ENCODE peak calls at places on chromosomes 4 and X, in six cellular contexts. Y is COLO829; H is type B pancreatic cell; M is foreskin fibroblast; Q is activated CD4-positive, alpha-beta T cell treated with anti-CD3 and anti-CD28 coated beads, Interleukin-2, amount 50 U/mL, for 1 hour; L is ascending aorta. X is an unnamed sample.

GRCh38 chr4:74311696-74312313 is 3.5 kb downstream of the EPGN start:
- DNase-seq in Y (peak), H (no peak), M (peak), Q (no peak), L (no peak), X (no peak)

GRCh38 chrX:118528089-118528753 is 32.6 kb downstream of the DOCK11 start:
- DNase-seq in Y (no peak), H (no peak), M (no peak), Q (peak), L (no peak), X (no peak)

GRCh38 chrX:55593296-55593695 is 29.9 kb upstream of the FOXR2 start:
- DNase-seq in Y (no peak), H (no peak), M (no peak), Q (no peak), L (no peak), X (no peak)

GRCh38 chr4:138310991-138311390 is 68.8 kb upstream of the SLC7A11 start:
- DNase-seq in Y (no peak), H (no peak), M (peak), Q (no peak), L (no peak), X (no peak)

GRCh38 chrX:113802837-113803236 is 781.0 kb upstream of the HTR2C start:
- DNase-seq in Y (no peak), H (no peak), M (no peak), Q (no peak), L (no peak), X (no peak)

GRCh38 chr4:140219567-140219966 is 65.6 kb upstream of the MAML3 start:
- DNase-seq in Y (no peak), H (no peak), M (no peak), Q (no peak), L (no peak), X (no peak)

GRCh38 chrX:28189011-28189410 is 207.8 kb upstream of the DCAF8L1 start:
- DNase-seq in Y (no peak), H (no peak), M (no peak), Q (no peak), L (no peak), X (no peak)

GRCh38 chrX:3370656-3371055 is 24.2 kb upstream of the MXRA5 start:
- DNase-seq in Y (no peak), H (no peak), M (no peak), Q (no peak), L (no peak), X (no peak)

GRCh38 chr4:176492648-176493302 is 173.0 kb downstream of the SPCS3 start:
- DNase-seq in Y (peak), H (no peak), M (no peak), Q (no peak), L (no peak), X (no peak)

GRCh38 chrX:153598541-153599191 is at the start of gene CCNQ:
- DNase-seq in Y (no peak), H (no peak), M (no peak), Q (peak), L (no peak), X (no peak)

GRCh38 chr4:112975567-112976355 is 73.7 kb upstream of the ANK2 start:
- DNase-seq in Y (no peak), H (no peak), M (no peak), Q (no peak), L (no peak), X (no peak)

GRCh38 chr4:140253556-140254027 is 99.6 kb upstream of the MAML3 start:
- DNase-seq in Y (no peak), H (no peak), M (no peak), Q (no peak), L (no peak), X (no peak)

GRCh38 chr4:180926277-180926676 is 1316.9 kb upstream of the TENM3 start:
- DNase-seq in Y (no peak), H (no peak), M (no peak), Q (no peak), L (no peak), X (no peak)

GRCh38 chr4:20603671-20604313 is 96.5 kb upstream of the PACRGL start:
- DNase-seq in Y (no peak), H (no peak), M (peak), Q (no peak), L (no peak), X (no peak)

GRCh38 chr4:4663028-4663427 is 121.2 kb upstream of the STX18 start:
- DNase-seq in Y (no peak), H (no peak), M (no peak), Q (no peak), L (no peak), X (no peak)

GRCh38 chr4:156767911-156768415 is 203.6 kb downstream of the PDGFC start:
- DNase-seq in Y (peak), H (no peak), M (no peak), Q (no peak), L (no peak), X (no peak)

GRCh38 chrX:100913111-100913510 is 15.6 kb downstream of the XKRX start:
- DNase-seq in Y (no peak), H (no peak), M (no peak), Q (no peak), L (no peak), X (no peak)

GRCh38 chr4:127505203-127505602 is 127.6 kb upstream of the INTU start:
- DNase-seq in Y (peak), H (no peak), M (peak), Q (no peak), L (no peak), X (no peak)

GRCh38 chr4:141425124-141425523 is 204.4 kb downstream of the ZNF330 start:
- DNase-seq in Y (no peak), H (no peak), M (peak), Q (no peak), L (no peak), X (no peak)

GRCh38 chr4:58553679-58554078 is 1443.5 kb upstream of the IGFBP7 start:
- DNase-seq in Y (no peak), H (no peak), M (no peak), Q (no peak), L (no peak), X (no peak)

GRCh38 chr4:123877561-123877960 is 481.0 kb downstream of the SPRY1 start:
- DNase-seq in Y (no peak), H (no peak), M (no peak), Q (no peak), L (no peak), X (no peak)

GRCh38 chr4:186695392-186695791 is 28.3 kb downstream of the FAT1 start:
- DNase-seq in Y (no peak), H (no peak), M (no peak), Q (no peak), L (no peak), X (no peak)

GRCh38 chr4:69823048-69823447 is 36.9 kb downstream of the SULT1E1 start:
- DNase-seq in Y (no peak), H (no peak), M (no peak), Q (no peak), L (no peak), X (no peak)

GRCh38 chr4:23631255-23631950 is 258.4 kb downstream of the PPARGC1A start:
- DNase-seq in Y (no peak), H (no peak), M (no peak), Q (no peak), L (no peak), X (no peak)

GRCh38 chr4:31045724-31046318 is 325.7 kb downstream of the PCDH7 start:
- DNase-seq in Y (no peak), H (no peak), M (no peak), Q (no peak), L (no peak), X (peak)

GRCh38 chrX:54397113-54397512 is 39.3 kb upstream of the WNK3 start:
- DNase-seq in Y (no peak), H (no peak), M (no peak), Q (no peak), L (no peak), X (no peak)

GRCh38 chr4:110508827-110509446 is 33.0 kb downstream of the ENPEP start:
- DNase-seq in Y (peak), H (no peak), M (peak), Q (no peak), L (no peak), X (no peak)

GRCh38 chrX:142686653-142687283 is 339.0 kb upstream of the SPANXN4 start:
- DNase-seq in Y (no peak), H (no peak), M (no peak), Q (no peak), L (no peak), X (no peak)

X was measured in upper lobe of left lung.